ENCODE peak calls at places on chromosome 12, in six cellular contexts. Q is dorsolateral prefrontal cortex, R is bronchial epithelial cell, D is NB4, S is progenitor cell of endocrine pancreas, I is tibial artery. B is an unnamed sample.

GRCh38 chr12:121796855-121797751 is 3.6 kb upstream of the RHOF start:
- DNase-seq in Q (peak; percentile 80), R (no peak), D (no peak), S (peak; percentile 74), I (peak; percentile 99), B (peak; percentile 85)

GRCh38 chr12:53365245-53365904 is 14.6 kb upstream of the SP1 start:
- DNase-seq in Q (no peak), R (peak; percentile 61), D (peak; percentile 76), S (no peak), I (no peak), B (peak; percentile 17)

GRCh38 chr12:122126342-122126635 is 47.7 kb downstream of the IL31 start:
- DNase-seq in Q (no peak), R (no peak), D (no peak), S (no peak), I (no peak), B (no peak)

GRCh38 chr12:95611676-95612309 is 60.5 kb upstream of the USP44 start:
- DNase-seq in Q (no peak), R (peak; percentile 76), D (no peak), S (no peak), I (no peak), B (no peak)

GRCh38 chr12:76976777-76977465 is 88.4 kb downstream of the E2F7 start:
- DNase-seq in Q (no peak), R (peak; percentile 56), D (no peak), S (no peak), I (no peak), B (no peak)

GRCh38 chr12:89949457-89950195 is 241.0 kb upstream of the ATP2B1 start:
- DNase-seq in Q (no peak), R (peak; percentile 79), D (no peak), S (no peak), I (no peak), B (peak; percentile 84)

GRCh38 chr12:69154585-69155363 is 84.6 kb upstream of the CPSF6 start:
- DNase-seq in Q (peak; percentile 71), R (peak; percentile 50), D (peak; percentile 83), S (peak; percentile 38), I (peak; percentile 69), B (peak; percentile 31)

GRCh38 chr12:105275997-105276760 is 40.2 kb upstream of the APPL2 start:
- DNase-seq in Q (no peak), R (peak; percentile 50), D (peak; percentile 48), S (no peak), I (no peak), B (no peak)

GRCh38 chr12:120497524-120498150 is 1.7 kb downstream of the DYNLL1 start:
- DNase-seq in Q (no peak), R (no peak), D (no peak), S (no peak), I (no peak), B (peak; percentile 5)

GRCh38 chr12:120496353-120497340 is 734 bp downstream of the DYNLL1 start:
- DNase-seq in Q (peak; percentile 84), R (peak; percentile 37), D (peak; percentile 85), S (peak; percentile 13), I (peak; percentile 81), B (peak; percentile 27)

GRCh38 chr12:120498870-120499515 is 3.1 kb downstream of the DYNLL1 start:
- DNase-seq in Q (no peak), R (peak; percentile 41), D (peak; percentile 25), S (no peak), I (no peak), B (no peak)

GRCh38 chr12:120495189-120495722 is 657 bp upstream of the DYNLL1 start:
- DNase-seq in Q (no peak), R (no peak), D (no peak), S (no peak), I (no peak), B (no peak)

DNA sequence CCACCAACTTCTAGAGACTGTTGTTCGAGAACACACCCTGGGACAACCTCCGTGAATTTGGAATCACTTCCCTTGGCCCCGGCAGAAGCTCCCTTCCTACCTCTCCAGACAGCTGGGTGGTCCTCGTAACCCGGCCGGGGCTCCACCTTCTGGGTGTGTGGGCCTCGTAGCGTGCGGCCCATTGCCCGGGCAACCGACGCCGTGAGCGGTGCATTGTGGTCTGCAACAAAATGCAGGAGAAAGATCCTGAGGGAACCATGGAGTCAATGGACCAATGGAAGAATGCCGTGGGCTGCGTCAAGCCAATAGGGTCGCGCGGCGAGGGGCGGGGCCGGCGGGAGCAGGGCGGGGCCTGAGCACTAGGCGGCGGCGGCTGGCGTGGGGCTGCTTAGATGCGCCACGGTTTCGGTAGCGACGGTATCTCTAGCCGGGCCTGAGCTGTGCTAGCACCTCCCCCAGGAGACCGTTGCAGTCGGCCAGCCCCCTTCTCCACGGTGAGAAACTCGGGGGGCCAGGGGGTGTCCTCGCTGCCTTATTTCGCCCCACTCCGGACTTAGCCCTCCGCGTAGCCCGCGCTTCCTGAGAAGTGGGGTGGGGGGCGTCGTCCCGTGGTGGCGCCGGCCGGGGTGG is at the start of gene DYNLL1:
- DNase-seq in Q (peak; percentile 97), R (peak; percentile 88), D (peak; percentile 98), S (peak; percentile 96), I (peak; percentile 97), B (peak; percentile 94)
- TF ChIP-seq CTCF in Q (no peak), R (no peak), D (no peak), S (no peak), I (peak; percentile 25), B (no peak)

GRCh38 chr12:3049596-3050314 is 27.4 kb upstream of the TSPAN9 start:
- DNase-seq in Q (no peak), R (no peak), D (no peak), S (no peak), I (no peak), B (no peak)

GRCh38 chr12:3046441-3047200 is 30.6 kb upstream of the TSPAN9 start:
- DNase-seq in Q (no peak), R (peak; percentile 27), D (no peak), S (no peak), I (no peak), B (no peak)

GRCh38 chr12:3047961-3048360 is 29.2 kb upstream of the TSPAN9 start:
- DNase-seq in Q (no peak), R (no peak), D (no peak), S (no peak), I (no peak), B (no peak)

GRCh38 chr12:3049176-3049575 is 28.0 kb upstream of the TSPAN9 start:
- DNase-seq in Q (no peak), R (no peak), D (no peak), S (no peak), I (no peak), B (no peak)

DNA sequence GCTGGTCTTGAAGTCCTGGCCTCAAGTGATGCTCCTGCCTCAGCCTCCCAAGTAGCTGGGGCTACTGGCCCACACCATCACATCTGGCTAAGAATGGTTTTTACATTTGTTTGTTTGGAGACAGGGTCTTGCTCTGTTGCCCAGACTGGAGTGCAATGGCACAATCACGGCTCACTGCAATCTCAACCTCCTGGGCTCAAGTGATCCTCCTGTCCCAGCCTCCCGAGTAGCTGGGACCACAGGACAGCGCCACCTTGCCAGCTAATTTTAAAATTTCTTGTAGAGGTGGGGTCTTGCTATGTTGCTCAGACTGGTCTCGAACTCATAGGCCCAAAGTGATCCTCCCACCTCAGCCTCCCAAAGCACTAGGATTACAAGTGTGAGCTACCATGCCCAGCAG is 28.6 kb upstream of the TSPAN9 start:
- DNase-seq in Q (no peak), R (no peak), D (no peak), S (no peak), I (no peak), B (no peak)
- TF ChIP-seq CTCF in Q (no peak), R (no peak), D (no peak), S (no peak), I (no peak), B (peak; percentile 19)

GRCh38 chr12:115983226-115983798 is 294.2 kb downstream of the MED13L start:
- DNase-seq in Q (no peak), R (peak; percentile 12), D (peak; percentile 55), S (no peak), I (no peak), B (no peak)
- TF ChIP-seq CTCF in Q (no peak), R (peak; percentile 45), D (peak; percentile 37), S (peak; percentile 32), I (no peak), B (peak; percentile 54)

DNA sequence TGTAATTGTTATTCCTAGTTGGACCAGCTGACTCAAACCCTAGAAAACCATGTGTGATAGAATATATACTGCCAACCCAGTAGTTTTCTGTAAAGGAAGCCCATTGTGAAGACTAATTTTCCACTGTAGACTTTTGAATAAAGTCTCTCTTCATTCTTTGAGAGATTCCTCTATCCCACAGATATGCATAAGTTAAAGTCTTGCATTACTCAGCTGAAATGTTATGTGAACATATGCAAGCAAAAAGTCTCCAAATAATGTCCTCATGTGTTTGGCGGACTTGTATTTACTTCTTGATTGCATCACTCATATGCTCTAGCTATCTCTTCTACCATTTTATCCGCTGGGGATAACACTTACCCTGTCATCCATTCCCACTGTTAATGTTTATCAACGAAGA is 35.1 kb upstream of the OTOGL start:
- DNase-seq in Q (no peak), R (no peak), D (no peak), S (no peak), I (no peak), B (peak; percentile 13)
- TF ChIP-seq CTCF in Q (no peak), R (no peak), D (no peak), S (no peak), I (no peak), B (no peak)

GRCh38 chr12:113533842-113534375 is 62.2 kb upstream of the LHX5 start:
- DNase-seq in Q (no peak), R (no peak), D (no peak), S (no peak), I (no peak), B (no peak)

GRCh38 chr12:113524495-113524894 is 52.8 kb upstream of the LHX5 start:
- DNase-seq in Q (no peak), R (no peak), D (no peak), S (no peak), I (no peak), B (no peak)

GRCh38 chr12:113534555-113534954 is 62.9 kb upstream of the LHX5 start:
- DNase-seq in Q (no peak), R (no peak), D (no peak), S (no peak), I (no peak), B (no peak)

GRCh38 chr12:113525066-113525465 is 53.4 kb upstream of the LHX5 start:
- DNase-seq in Q (no peak), R (no peak), D (no peak), S (no peak), I (no peak), B (no peak)

GRCh38 chr12:113528606-113529005 is 56.9 kb upstream of the LHX5 start:
- DNase-seq in Q (no peak), R (no peak), D (no peak), S (no peak), I (no peak), B (no peak)
- TF ChIP-seq CTCF in Q (no peak), R (no peak), D (no peak), S (no peak), I (no peak), B (no peak)

GRCh38 chr12:111685811-111686573 is at the start of the genes ACAD10 and BRAP:
- DNase-seq in Q (peak; percentile 89), R (peak; percentile 88), D (peak; percentile 99), S (peak; percentile 89), I (peak; percentile 96), B (peak; percentile 93)

GRCh38 chr12:111686574-111687105 is 787 bp downstream of the ACAD10 start:
- DNase-seq in Q (no peak), R (peak; percentile 2), D (peak; percentile 26), S (no peak), I (no peak), B (no peak)

GRCh38 chr12:111685322-111685810 is 390 bp downstream of the BRAP start:
- DNase-seq in Q (no peak), R (peak; percentile 17), D (peak; percentile 39), S (no peak), I (no peak), B (no peak)

GRCh38 chr12:111687952-111688351 is 2.1 kb downstream of the ACAD10 start:
- DNase-seq in Q (no peak), R (no peak), D (no peak), S (no peak), I (no peak), B (no peak)

GRCh38 chr12:111687255-111687654 is 1.4 kb downstream of the ACAD10 start:
- DNase-seq in Q (no peak), R (peak; percentile 4), D (peak; percentile 60), S (no peak), I (no peak), B (peak; percentile 14)
- TF ChIP-seq CTCF in Q (no peak), R (peak; percentile 4), D (peak; percentile 38), S (no peak), I (no peak), B (peak; percentile 32)